ENCODE peak calls at places on chromosomes 13 and 19, in six cellular contexts. I is psoas muscle, Z is GM23338, K is mesenchymal stem cell, P is body of pancreas, Y is upper lobe of right lung. T is an unnamed sample. For H3K4me1 and H3K27me3, the result is how much of the 10 kb centered on the place peaks cover.

GRCh38 chr19:29371766-29372415 is 153.9 kb upstream of the VSTM2B start:
- DNase-seq in Z (no peak), Y (no peak), P (no peak), I (no peak), K (no peak), T (no peak)

GRCh38 chr13:52356327-52356726 is 49.6 kb downstream of the THSD1 start:
- DNase-seq in I (no peak), K (no peak), Z (no peak), P (no peak), Y (no peak), T (no peak)

GRCh38 chr19:17125052-17125727 is 49.6 kb downstream of the MYO9B start:
- DNase-seq in Z (no peak), Y (no peak), K (no peak), I (no peak), P (no peak), T (no peak)

GRCh38 chr13:109281823-109282239 is 504.6 kb downstream of the IRS2 start:
- DNase-seq in K (no peak), Y (no peak), Z (no peak), I (peak), P (no peak), T (no peak)

GRCh38 chr13:75226092-75226491 is 255.9 kb downstream of the TBC1D4 start:
- DNase-seq in P (no peak), K (no peak), Z (peak), Y (peak), I (no peak), T (no peak)

GRCh38 chr19:16920816-16921529 is 32.2 kb downstream of the F2RL3 start:
- DNase-seq in Y (no peak), P (no peak), Z (no peak), K (peak), I (peak), T (no peak)

GRCh38 chr13:24127116-24127631 is 33.3 kb upstream of the SPATA13 start:
- DNase-seq in P (no peak), Y (no peak), Z (no peak), I (no peak), K (peak), T (no peak)

GRCh38 chr13:20127563-20128458 is 33.0 kb downstream of the GJA3 start:
- DNase-seq in K (peak), Y (peak), P (peak), Z (peak), I (peak), T (peak)

GRCh38 chr13:85093808-85094207 is 705.4 kb downstream of the SLITRK6 start:
- DNase-seq in Y (no peak), P (no peak), K (peak), Z (no peak), I (no peak), T (no peak)

GRCh38 chr19:13398780-13399726 is 107.2 kb downstream of the CACNA1A start:
- DNase-seq in Z (no peak), K (peak), Y (no peak), I (no peak), P (no peak), T (no peak)

GRCh38 chr13:23069571-23069970 is 111.2 kb upstream of the SGCG start:
- DNase-seq in Z (no peak), K (no peak), I (no peak), Y (no peak), P (no peak), T (no peak)

GRCh38 chr19:37931941-37932655 is 25.1 kb downstream of the SIPA1L3 start:
- DNase-seq in Z (peak), Y (peak), P (peak), I (peak), K (peak), T (peak)

GRCh38 chr13:73962284-73962683 is 171.9 kb downstream of the KLF12 start:
- DNase-seq in I (no peak), Y (no peak), P (no peak), K (no peak), Z (no peak), T (no peak)

GRCh38 chr19:29666634-29667389 is 1.6 kb downstream of the PLEKHF1 start:
- DNase-seq in K (peak), Z (peak), Y (peak), I (peak), P (peak), T (peak)

GRCh38 chr19:43726736-43727592 is 11.1 kb downstream of the IRGC start:
- DNase-seq in Z (no peak), Y (no peak), K (no peak), P (peak), I (no peak), T (no peak)

GRCh38 chr13:111184685-111185401 is 69.7 kb downstream of the ARHGEF7 start:
- DNase-seq in Z (no peak), I (no peak), K (no peak), P (no peak), Y (no peak), T (peak)

GRCh38 chr19:35043906-35044305 is 2.4 kb downstream of the HPN start:
- DNase-seq in K (no peak), Y (no peak), I (no peak), P (peak), Z (no peak), T (no peak)
- H3K27ac ChIP-seq in K (no peak), Y (no peak), I (peak), P (peak), Z (no peak), T (no peak)

GRCh38 chr19:1262687-1263123 is 6.4 kb upstream of the CIRBP start:
- DNase-seq in K (no peak), Y (no peak), Z (peak), I (peak), P (no peak), T (no peak)

GRCh38 chr19:1263198-1263597 is 5.9 kb upstream of the CIRBP start:
- DNase-seq in P (no peak), Y (no peak), Z (no peak), K (no peak), I (peak), T (no peak)

GRCh38 chr19:1261512-1261862 is 7.6 kb upstream of the CIRBP start:
- DNase-seq in K (peak), P (no peak), Y (peak), I (peak), Z (peak), T (no peak)

GRCh38 chr19:1260749-1261511 is 8.2 kb upstream of the CIRBP start:
- DNase-seq in K (peak), Y (peak), I (peak), P (peak), Z (peak), T (peak)

GRCh38 chr19:1261863-1262686 is 7.1 kb upstream of the CIRBP start:
- DNase-seq in P (peak), Z (no peak), Y (peak), I (peak), K (peak), T (peak)
- H3K4me1 ChIP-seq in P (half or more), Z (half or more), Y (half or more), I (under half), K (half or more), T (half or more)

GRCh38 chr19:6587998-6588507 is 2.9 kb downstream of the CD70 start:
- DNase-seq in Z (peak), K (no peak), I (no peak), Y (no peak), P (no peak), T (no peak)
- H3K27me3 ChIP-seq in Z (half or more), K (half or more), I (under half), Y (half or more), P (under half), T (under half)

GRCh38 chr19:40502081-40502480 is 35.3 kb downstream of the SPTBN4 start:
- DNase-seq in Z (no peak), I (no peak), Y (no peak), K (no peak), P (no peak), T (no peak)

GRCh38 chr19:40499320-40499719 is 32.5 kb downstream of the SPTBN4 start:
- DNase-seq in P (no peak), Z (no peak), I (no peak), Y (no peak), K (no peak), T (no peak)

GRCh38 chr19:40502647-40503046 is 35.8 kb downstream of the SPTBN4 start:
- DNase-seq in P (peak), I (no peak), Y (no peak), K (no peak), Z (peak), T (no peak)

GRCh38 chr19:40503300-40503699 is 36.5 kb downstream of the SPTBN4 start:
- DNase-seq in I (no peak), P (peak), Z (peak), Y (no peak), K (no peak), T (no peak)

DNA sequence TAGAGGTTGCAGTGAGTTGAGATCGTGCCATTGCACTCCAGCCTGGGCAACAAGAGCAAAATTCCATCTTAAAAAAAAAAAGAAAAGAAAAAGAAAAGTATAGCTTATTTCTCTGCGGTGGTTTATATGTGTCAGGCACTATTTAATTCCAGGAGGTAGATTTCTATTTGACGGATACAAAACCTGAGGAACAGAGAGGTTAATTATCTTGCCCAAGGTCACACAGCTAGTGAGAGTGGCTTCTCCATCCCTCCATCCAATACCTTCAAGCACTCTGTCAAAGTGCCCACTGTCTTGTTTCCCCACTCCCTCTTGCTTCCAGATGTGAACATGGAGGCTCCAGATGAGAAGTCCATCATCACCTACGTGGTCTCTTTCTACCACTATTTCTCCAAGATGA is 34.8 kb downstream of the SPTBN4 start:
- DNase-seq in Y (no peak), K (no peak), Z (no peak), I (no peak), P (no peak), T (no peak)
- H3K27ac ChIP-seq in Y (no peak), K (no peak), Z (no peak), I (no peak), P (no peak), T (no peak)

GRCh38 chr13:28321751-28322150 is 173.2 kb downstream of the FLT1 start:
- DNase-seq in Y (no peak), K (peak), P (no peak), I (no peak), Z (no peak), T (no peak)

GRCh38 chr13:28320209-28320608 is 174.7 kb downstream of the FLT1 start:
- DNase-seq in I (no peak), K (no peak), P (no peak), Z (no peak), Y (no peak), T (no peak)

GRCh38 chr13:28322256-28322895 is 172.6 kb downstream of the FLT1 start:
- DNase-seq in K (peak), I (no peak), Z (no peak), Y (no peak), P (no peak), T (no peak)

GRCh38 chr13:28318418-28318995 is 176.4 kb downstream of the FLT1 start:
- DNase-seq in I (no peak), Z (no peak), Y (no peak), P (no peak), K (no peak), T (no peak)

GRCh38 chr13:28320884-28321574 is 173.9 kb downstream of the FLT1 start:
- DNase-seq in Z (no peak), Y (no peak), P (no peak), K (peak), I (no peak), T (no peak)
- H3K4me1 ChIP-seq in Z (under half), Y (under half), P (under half), K (under half), I (under half), T (under half)

GRCh38 chr13:41413907-41414306 is 43.4 kb upstream of the RGCC start:
- DNase-seq in Z (no peak), I (no peak), P (no peak), K (no peak), Y (no peak), T (no peak)

GRCh38 chr13:41420146-41420545 is 37.2 kb upstream of the RGCC start:
- DNase-seq in P (no peak), Z (no peak), I (no peak), K (no peak), Y (no peak), T (no peak)

GRCh38 chr13:41418751-41419150 is 38.6 kb upstream of the RGCC start:
- DNase-seq in Y (no peak), P (no peak), Z (no peak), K (no peak), I (no peak), T (no peak)

GRCh38 chr13:41416276-41416675 is 41.1 kb upstream of the RGCC start:
- DNase-seq in P (no peak), I (no peak), K (peak), Z (no peak), Y (no peak), T (no peak)

DNA sequence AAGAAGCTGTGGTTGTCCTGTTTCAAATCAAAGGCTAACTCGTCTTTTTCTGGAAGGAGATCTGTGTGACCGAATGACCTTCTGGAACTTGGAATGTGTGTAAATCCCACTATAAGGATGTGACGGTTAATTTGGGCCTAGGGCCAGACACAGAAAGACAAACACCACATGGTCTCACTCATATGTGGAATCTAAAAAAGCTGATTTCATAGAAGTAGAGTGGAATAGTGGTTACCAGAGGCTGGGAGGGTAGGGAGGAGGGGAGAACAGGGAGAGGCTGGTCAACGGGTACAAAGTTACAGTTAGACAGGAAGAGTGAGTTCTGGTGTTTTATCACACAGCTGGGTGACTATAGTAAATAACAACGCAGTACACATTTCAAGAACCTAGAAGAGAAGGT is 39.3 kb upstream of the RGCC start:
- DNase-seq in P (no peak), Z (no peak), K (peak), I (no peak), Y (no peak), T (no peak)
- H3K27me3 ChIP-seq in P (under half), Z (under half), K (under half), I (under half), Y (under half), T (under half)

DNA sequence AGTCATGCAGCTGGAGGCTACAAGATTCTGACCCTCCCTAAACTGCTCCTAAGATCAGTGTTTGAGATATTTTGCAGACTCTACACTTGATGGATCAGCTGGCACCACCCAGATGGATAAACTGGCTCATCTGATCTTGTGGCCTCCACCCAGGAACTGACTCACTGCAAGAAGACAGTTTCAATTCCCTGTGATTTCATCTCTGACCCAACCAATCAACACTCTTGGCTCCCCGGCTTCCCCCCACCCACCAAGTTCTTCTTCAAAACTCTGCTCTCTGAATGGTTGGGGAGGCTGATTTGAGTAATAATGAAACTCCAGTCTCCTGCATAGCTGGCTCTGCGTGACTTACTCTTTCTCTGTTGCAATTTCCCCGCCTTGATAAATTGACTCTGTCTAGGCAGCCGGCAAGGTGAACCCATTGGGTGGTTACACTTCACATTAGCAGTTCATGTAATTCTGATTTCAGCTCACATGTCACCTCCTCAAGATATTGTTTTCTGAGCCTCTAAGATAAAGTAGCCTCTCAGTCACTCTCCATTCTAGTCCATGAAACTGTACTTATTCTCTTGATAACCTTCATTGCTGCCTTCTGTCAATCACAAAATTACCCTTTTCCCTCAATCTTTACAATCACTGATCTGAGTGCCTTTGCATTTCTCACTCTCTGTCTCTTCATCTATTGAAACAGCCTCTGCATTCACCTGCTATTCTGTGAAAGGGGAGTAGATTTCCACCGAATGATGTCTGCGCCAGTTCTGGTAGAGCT is 9.9 kb upstream of the FPR3 start:
- DNase-seq in Y (peak), I (peak), Z (peak), K (no peak), P (peak), T (peak)
- H3K27ac ChIP-seq in Y (peak), I (no peak), Z (no peak), K (no peak), P (no peak), T (no peak)

GRCh38 chr19:42477933-42478332 is 35.2 kb upstream of the CXCL17 start:
- DNase-seq in P (no peak), K (no peak), Y (no peak), I (no peak), Z (no peak), T (no peak)

GRCh38 chr19:42475366-42475765 is 32.6 kb upstream of the CXCL17 start:
- DNase-seq in K (no peak), Z (peak), P (no peak), I (no peak), Y (no peak), T (no peak)

GRCh38 chr19:42478765-42479307 is 36.1 kb upstream of the CXCL17 start:
- DNase-seq in I (no peak), K (no peak), Y (no peak), P (no peak), Z (no peak), T (no peak)

GRCh38 chr19:42474743-42475142 is 32.0 kb upstream of the CXCL17 start:
- DNase-seq in Z (no peak), K (no peak), I (no peak), P (no peak), Y (no peak), T (no peak)

GRCh38 chr19:42477117-42477516 is 34.4 kb upstream of the CXCL17 start:
- DNase-seq in K (no peak), Z (no peak), P (no peak), I (no peak), Y (no peak), T (no peak)
- H3K4me1 ChIP-seq in K (under half), Z (half or more), P (under half), I (under half), Y (under half), T (under half)

DNA sequence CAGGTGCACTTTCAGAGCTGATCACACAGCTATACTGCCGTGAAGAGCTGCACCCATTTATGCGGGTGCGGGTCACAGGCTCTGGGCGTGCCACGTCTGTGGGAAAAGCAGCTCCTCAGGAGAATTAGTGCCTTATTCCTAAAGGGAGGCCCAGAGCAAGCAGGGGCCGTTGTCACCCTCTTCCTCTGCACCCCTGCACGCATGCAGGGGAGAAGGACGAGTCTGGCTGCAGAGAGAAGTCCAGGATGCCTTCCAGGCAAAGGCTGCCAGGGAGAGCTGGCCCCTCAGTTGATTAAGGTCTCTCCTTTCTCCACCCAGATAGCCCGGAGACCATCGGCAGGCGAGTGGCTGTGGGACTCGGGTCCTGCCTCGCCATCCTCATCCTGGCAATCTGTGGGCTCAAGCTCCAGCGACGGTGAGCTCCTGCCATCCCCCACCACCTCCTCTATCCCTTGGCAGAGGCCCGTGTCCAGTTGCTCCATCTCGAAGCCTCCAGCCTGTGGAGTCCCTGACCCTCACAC is 3.1 kb upstream of the FFAR1 start:
- DNase-seq in K (no peak), Y (peak), Z (no peak), P (no peak), I (no peak), T (no peak)
- H3K27me3 ChIP-seq in K (half or more), Y (under half), Z (under half), P (under half), I (under half), T (under half)

DNA sequence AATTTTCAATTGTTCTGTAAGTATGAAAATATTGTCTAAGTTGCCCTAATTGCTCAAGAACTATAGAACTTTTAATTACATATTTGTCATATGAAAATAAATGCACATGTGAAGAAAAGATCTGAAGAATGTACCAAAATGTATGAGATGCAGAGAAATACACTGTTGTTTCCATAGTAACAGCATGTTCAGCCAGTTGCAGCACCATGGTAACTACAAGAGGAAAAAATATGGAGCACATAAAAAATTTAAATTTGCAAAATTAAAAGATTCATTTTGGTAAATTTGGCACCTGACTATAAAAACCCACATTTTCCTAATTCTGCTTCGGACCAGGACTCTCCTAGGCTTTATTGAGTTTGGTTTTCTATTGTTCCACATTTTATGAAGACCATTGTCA is 1170.0 kb upstream of the MIR17HG start:
- DNase-seq in K (no peak), I (no peak), Y (no peak), Z (no peak), P (no peak), T (no peak)
- H3K27ac ChIP-seq in K (no peak), I (no peak), Y (no peak), Z (no peak), P (no peak), T (no peak)

T was measured in tibial artery.